ENCODE peak calls at places on chromosomes 7 and 10, in five cellular contexts. F is esophagus muscularis mucosa, C is WTC11, Z is amniotic stem cell, S is GM06990. J is an unnamed sample.
A peak's percentile ranks its signal among the peaks of the same experiment; 100 is the strongest.

GRCh38 chr7:111802194-111802785 is 240.0 kb upstream of the IMMP2L start:
- DNase-seq in F (no peak), C (no peak), Z (no peak), S (no peak), J (no peak)

GRCh38 chr7:82445226-82445625 is 1.6 kb upstream of the CACNA2D1 start:
- DNase-seq in F (no peak), C (peak; percentile 19), Z (no peak), S (no peak), J (no peak)

GRCh38 chr7:92904292-92905131 is 68.1 kb upstream of the CDK6 start:
- DNase-seq in F (no peak), C (no peak), Z (peak; percentile 89), S (peak; percentile 82), J (no peak)

GRCh38 chr7:951881-952547 is 2.5 kb downstream of the ADAP1 start:
- DNase-seq in F (no peak), C (no peak), Z (no peak), S (no peak), J (no peak)

GRCh38 chr7:13903997-13904396 is 85.5 kb downstream of the ETV1 start:
- DNase-seq in F (no peak), C (no peak), Z (no peak), S (no peak), J (peak; percentile 42)

GRCh38 chr10:3226960-3227724 is 54.6 kb upstream of the PITRM1 start:
- DNase-seq in F (no peak), C (no peak), Z (peak; percentile 58), S (no peak), J (no peak)

GRCh38 chr7:5691536-5692090 is 89.8 kb downstream of the RNF216 start:
- DNase-seq in F (no peak), C (no peak), Z (no peak), S (no peak), J (no peak)

GRCh38 chr10:111082102-111082975 is 5.5 kb downstream of the ADRA2A start:
- DNase-seq in F (peak; percentile 89), C (no peak), Z (no peak), S (no peak), J (no peak)

GRCh38 chr7:139645572-139646523 is 122.4 kb downstream of the CLEC2L start:
- DNase-seq in F (peak; percentile 93), C (peak; percentile 91), Z (peak; percentile 64), S (peak; percentile 55), J (peak; percentile 78)

GRCh38 chr7:20346577-20346976 is 15.9 kb downstream of the ITGB8 start:
- DNase-seq in F (no peak), C (no peak), Z (no peak), S (no peak), J (no peak)

GRCh38 chr10:65123120-65123519 is 1601.9 kb downstream of the REEP3 start:
- DNase-seq in F (no peak), C (no peak), Z (no peak), S (no peak), J (no peak)

GRCh38 chr10:59622320-59622901 is 87.2 kb downstream of the SLC16A9 start:
- DNase-seq in F (no peak), C (peak; percentile 54), Z (no peak), S (peak; percentile 19), J (no peak)

GRCh38 chr10:87750001-87750651 is 67.9 kb downstream of the ATAD1 start:
- DNase-seq in F (no peak), C (no peak), Z (no peak), S (no peak), J (no peak)

J was measured in NCI-H2107.